ENCODE peak calls at places on chromosomes 7 and 10, in four cellular contexts. One of them, this sample, is unnamed. For H3K4me1, the result is how much of the 10 kb centered on the place peaks cover.

GRCh38 chr7:27165655-27166474 is 528 bp upstream of the HOXA9 start:
- DNase-seq in neural progenitor cell: no peak
- DNase-seq in mammary epithelial cell: no peak
- DNase-seq in HCT116: no peak
- DNase-seq in this sample: no peak

GRCh38 chr10:33913194-33913593 is 578.7 kb upstream of the NRP1 start:
- DNase-seq in neural progenitor cell: no peak
- DNase-seq in HCT116: no peak
- DNase-seq in mammary epithelial cell: peak
- DNase-seq in this sample: no peak

GRCh38 chr10:19930936-19931859 is 115.0 kb downstream of the PLXDC2 start:
- DNase-seq in neural progenitor cell: no peak
- DNase-seq in mammary epithelial cell: peak
- DNase-seq in HCT116: no peak
- DNase-seq in this sample: no peak

GRCh38 chr7:157412021-157412443 is 75.2 kb downstream of the DNAJB6 start:
- DNase-seq in mammary epithelial cell: peak
- DNase-seq in neural progenitor cell: no peak
- DNase-seq in HCT116: no peak
- DNase-seq in this sample: no peak

GRCh38 chr7:151168022-151168786 is 710 bp upstream of the GBX1 start:
- DNase-seq in HCT116: no peak
- DNase-seq in mammary epithelial cell: no peak
- DNase-seq in neural progenitor cell: peak
- DNase-seq in this sample: peak

GRCh38 chr10:101388671-101389276 is 34.8 kb downstream of the BTRC start:
- DNase-seq in mammary epithelial cell: no peak
- DNase-seq in HCT116: no peak
- DNase-seq in neural progenitor cell: no peak
- DNase-seq in this sample: no peak

GRCh38 chr10:1290071-1290471 is 233.9 kb downstream of the WDR37 start:
- DNase-seq in neural progenitor cell: no peak
- DNase-seq in HCT116: no peak
- DNase-seq in mammary epithelial cell: peak
- DNase-seq in this sample: no peak

GRCh38 chr10:29535012-29535777 is 99.6 kb downstream of the SVIL start:
- DNase-seq in HCT116: peak
- DNase-seq in mammary epithelial cell: peak
- DNase-seq in neural progenitor cell: peak
- DNase-seq in this sample: no peak

GRCh38 chr10:70803768-70804423 is 11.9 kb upstream of the SGPL1 start:
- DNase-seq in mammary epithelial cell: peak
- DNase-seq in neural progenitor cell: no peak
- DNase-seq in HCT116: no peak
- DNase-seq in this sample: no peak

GRCh38 chr10:13247784-13248183 is 13.6 kb upstream of the UCMA start:
- DNase-seq in HCT116: no peak
- DNase-seq in mammary epithelial cell: no peak
- DNase-seq in neural progenitor cell: no peak
- DNase-seq in this sample: no peak

GRCh38 chr10:94963901-94964300 is 25.4 kb downstream of the CYP2C9 start:
- DNase-seq in HCT116: peak
- DNase-seq in neural progenitor cell: peak
- DNase-seq in mammary epithelial cell: peak
- DNase-seq in this sample: no peak

GRCh38 chr7:37666026-37666780 is 17.4 kb upstream of the GPR141 start:
- DNase-seq in HCT116: no peak
- DNase-seq in mammary epithelial cell: peak
- DNase-seq in neural progenitor cell: no peak
- DNase-seq in this sample: no peak

GRCh38 chr10:69372126-69372980 is 44.4 kb downstream of the TACR2 start:
- DNase-seq in neural progenitor cell: no peak
- DNase-seq in mammary epithelial cell: no peak
- DNase-seq in HCT116: no peak
- DNase-seq in this sample: no peak

GRCh38 chr10:69492746-69493462 is 41.6 kb downstream of the TSPAN15 start:
- DNase-seq in neural progenitor cell: no peak
- DNase-seq in HCT116: no peak
- DNase-seq in mammary epithelial cell: no peak
- DNase-seq in this sample: no peak

GRCh38 chr7:575425-576366 is 56.0 kb upstream of the PDGFA start:
- DNase-seq in mammary epithelial cell: no peak
- DNase-seq in HCT116: no peak
- DNase-seq in neural progenitor cell: no peak
- DNase-seq in this sample: no peak

GRCh38 chr10:78170026-78170475 is 136.4 kb downstream of the RPS24 start:
- DNase-seq in HCT116: no peak
- DNase-seq in neural progenitor cell: no peak
- DNase-seq in mammary epithelial cell: peak
- DNase-seq in this sample: no peak

GRCh38 chr10:117090831-117091230 is 47.2 kb downstream of the VAX1 start:
- DNase-seq in mammary epithelial cell: no peak
- DNase-seq in neural progenitor cell: no peak
- DNase-seq in HCT116: no peak
- DNase-seq in this sample: no peak

GRCh38 chr10:97713351-97713827 is at the start of gene MARVELD1:
- DNase-seq in HCT116: no peak
- DNase-seq in mammary epithelial cell: peak
- DNase-seq in neural progenitor cell: peak
- DNase-seq in this sample: no peak

GRCh38 chr7:33471636-33472242 is 342.4 kb downstream of the BBS9 start:
- DNase-seq in neural progenitor cell: no peak
- DNase-seq in HCT116: no peak
- DNase-seq in mammary epithelial cell: no peak
- DNase-seq in this sample: no peak

GRCh38 chr10:100518761-100519241 is 860 bp downstream of the SEC31B start:
- DNase-seq in HCT116: peak
- DNase-seq in neural progenitor cell: peak
- DNase-seq in mammary epithelial cell: peak
- DNase-seq in this sample: no peak

GRCh38 chr7:30804078-30804661 is 33.0 kb downstream of the MINDY4 start:
- DNase-seq in neural progenitor cell: no peak
- DNase-seq in HCT116: no peak
- DNase-seq in mammary epithelial cell: peak
- DNase-seq in this sample: no peak

GRCh38 chr10:70602665-70603438 is at the start of gene PRF1:
- DNase-seq in neural progenitor cell: no peak
- DNase-seq in mammary epithelial cell: no peak
- DNase-seq in HCT116: no peak
- DNase-seq in this sample: peak

GRCh38 chr10:118373786-118374185 is 31.7 kb upstream of the FAM204A start:
- DNase-seq in mammary epithelial cell: peak
- DNase-seq in neural progenitor cell: no peak
- DNase-seq in HCT116: no peak
- DNase-seq in this sample: no peak

GRCh38 chr10:70337201-70337651 is 45.2 kb downstream of the LRRC20 start:
- DNase-seq in neural progenitor cell: peak
- DNase-seq in HCT116: no peak
- DNase-seq in mammary epithelial cell: peak
- DNase-seq in this sample: no peak

GRCh38 chr10:42476101-42476500 is 162.3 kb downstream of the ZNF33B start:
- DNase-seq in neural progenitor cell: no peak
- DNase-seq in HCT116: no peak
- DNase-seq in mammary epithelial cell: no peak
- DNase-seq in this sample: no peak

GRCh38 chr7:128425851-128426250 is 16.1 kb upstream of the IMPDH1 start:
- DNase-seq in mammary epithelial cell: peak
- DNase-seq in HCT116: peak
- DNase-seq in neural progenitor cell: peak
- DNase-seq in this sample: peak

GRCh38 chr7:158850390-158851174 is 5.8 kb upstream of the DYNC2I1 start:
- DNase-seq in HCT116: no peak
- DNase-seq in mammary epithelial cell: no peak
- DNase-seq in neural progenitor cell: no peak
- DNase-seq in this sample: no peak

GRCh38 chr10:31782701-31783100 is 145.9 kb downstream of the ARHGAP12 start:
- DNase-seq in HCT116: no peak
- DNase-seq in mammary epithelial cell: no peak
- DNase-seq in neural progenitor cell: no peak
- DNase-seq in this sample: no peak

GRCh38 chr10:1638889-1639418 is 98.4 kb downstream of the ADARB2 start:
- DNase-seq in HCT116: no peak
- DNase-seq in mammary epithelial cell: no peak
- DNase-seq in neural progenitor cell: no peak
- DNase-seq in this sample: no peak

GRCh38 chr7:2048006-2048405 is 184.7 kb downstream of the MAD1L1 start:
- DNase-seq in neural progenitor cell: no peak
- DNase-seq in HCT116: no peak
- DNase-seq in mammary epithelial cell: no peak
- DNase-seq in this sample: no peak

GRCh38 chr10:100508691-100509150 is 10.9 kb downstream of the SEC31B start:
- DNase-seq in mammary epithelial cell: peak
- DNase-seq in HCT116: peak
- DNase-seq in neural progenitor cell: peak
- DNase-seq in this sample: peak

GRCh38 chr7:25356534-25357151 is 128.4 kb upstream of the NPVF start:
- DNase-seq in neural progenitor cell: no peak
- DNase-seq in mammary epithelial cell: no peak
- DNase-seq in HCT116: no peak
- DNase-seq in this sample: no peak

GRCh38 chr7:156196649-156197048 is 384.4 kb upstream of the SHH start:
- DNase-seq in neural progenitor cell: no peak
- DNase-seq in HCT116: no peak
- DNase-seq in mammary epithelial cell: no peak
- DNase-seq in this sample: no peak

GRCh38 chr10:121379025-121379424 is 219.2 kb downstream of the FGFR2 start:
- DNase-seq in HCT116: no peak
- DNase-seq in neural progenitor cell: no peak
- DNase-seq in mammary epithelial cell: no peak
- DNase-seq in this sample: no peak

GRCh38 chr10:93568105-93568390 is 1.6 kb downstream of the FFAR4 start:
- DNase-seq in mammary epithelial cell: no peak
- DNase-seq in HCT116: no peak
- DNase-seq in neural progenitor cell: peak
- DNase-seq in this sample: no peak

GRCh38 chr10:45204954-45205775 is 110.2 kb downstream of the OR13A1 start:
- DNase-seq in HCT116: no peak
- DNase-seq in neural progenitor cell: no peak
- DNase-seq in mammary epithelial cell: no peak
- DNase-seq in this sample: no peak

GRCh38 chr10:92419740-92420553 is 129.0 kb downstream of the MARCHF5 start:
- DNase-seq in HCT116: no peak
- DNase-seq in mammary epithelial cell: no peak
- DNase-seq in neural progenitor cell: peak
- DNase-seq in this sample: no peak

GRCh38 chr7:100894860-100895700 is 608 bp downstream of the ACHE start:
- DNase-seq in mammary epithelial cell: no peak
- DNase-seq in HCT116: no peak
- DNase-seq in neural progenitor cell: peak
- DNase-seq in this sample: no peak

GRCh38 chr7:46291064-46291463 is 370.0 kb upstream of the IGFBP3 start:
- DNase-seq in neural progenitor cell: no peak
- DNase-seq in mammary epithelial cell: peak
- DNase-seq in HCT116: no peak
- DNase-seq in this sample: no peak

DNA sequence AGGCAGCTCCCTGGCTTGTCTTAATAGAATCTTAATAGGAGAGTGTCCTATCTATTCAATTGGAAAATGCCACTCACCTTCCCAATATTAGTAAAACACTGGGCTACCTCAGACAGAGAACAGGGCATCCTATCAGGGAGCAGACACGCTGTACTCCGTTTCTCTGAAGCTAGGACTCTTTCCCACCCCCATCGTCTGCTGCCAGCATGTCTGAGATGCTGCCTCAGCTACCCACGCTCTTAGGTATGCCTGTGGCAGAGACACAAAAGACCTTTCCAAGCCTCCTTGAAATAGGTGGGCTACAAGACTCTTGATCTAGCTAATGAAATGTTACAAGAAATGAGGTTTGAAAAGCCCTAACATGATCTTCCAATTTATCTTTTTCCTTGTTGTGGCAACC is 2.5 kb upstream of the LRIT2 start:
- DNase-seq in mammary epithelial cell: no peak
- DNase-seq in HCT116: no peak
- DNase-seq in neural progenitor cell: no peak
- DNase-seq in this sample: no peak
- H3K4me1 ChIP-seq in mammary epithelial cell: under half
- H3K4me1 ChIP-seq in HCT116: under half
- H3K4me1 ChIP-seq in neural progenitor cell: under half
- H3K4me1 ChIP-seq in this sample: under half

DNA sequence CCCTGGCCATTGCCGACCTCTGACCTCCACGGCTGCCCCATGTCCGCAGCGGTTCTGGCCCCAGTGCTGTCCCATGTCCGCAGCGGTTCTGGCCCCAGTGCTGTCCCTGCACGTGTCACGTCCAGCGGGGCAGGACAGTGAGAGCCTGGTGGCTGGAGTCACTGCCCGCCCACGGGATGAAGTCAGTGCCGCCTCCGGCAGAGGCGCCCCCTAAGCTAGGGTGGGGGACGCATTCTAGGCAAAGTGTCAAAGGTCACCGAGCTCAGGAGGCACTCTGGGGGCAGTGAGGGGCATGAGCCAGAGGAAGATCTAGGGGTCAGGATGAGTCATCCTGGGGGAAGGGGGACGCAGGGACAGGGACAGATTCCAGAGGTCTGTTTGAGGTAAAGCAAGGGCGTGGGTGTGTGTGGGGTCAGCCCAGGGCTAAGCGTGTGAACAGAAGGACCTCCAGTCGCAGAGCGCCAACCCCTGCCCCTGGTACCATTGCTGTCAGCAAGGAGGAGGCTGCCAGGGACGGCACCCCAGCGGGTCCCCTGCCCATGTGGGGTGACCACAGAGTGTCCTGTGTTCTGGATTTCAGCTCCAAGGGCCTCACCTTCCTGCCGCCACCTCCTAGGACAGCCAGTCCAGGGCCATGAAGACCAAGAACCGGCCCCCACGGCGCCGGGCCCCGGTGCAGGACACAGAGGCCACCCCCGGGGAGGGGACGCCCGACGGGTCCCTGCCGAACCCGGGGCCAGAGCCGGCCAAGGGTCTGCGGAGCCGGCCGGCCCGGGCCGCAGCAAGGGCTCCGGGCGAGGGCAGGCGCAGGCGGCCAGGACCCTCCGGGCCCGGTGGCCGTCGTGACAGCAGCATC is 665 bp downstream of the BHLHA15 start:
- DNase-seq in HCT116: no peak
- DNase-seq in mammary epithelial cell: no peak
- DNase-seq in neural progenitor cell: peak
- DNase-seq in this sample: no peak
- H3K4me3 ChIP-seq in HCT116: peak
- H3K4me3 ChIP-seq in mammary epithelial cell: peak
- H3K4me3 ChIP-seq in neural progenitor cell: peak
- H3K4me3 ChIP-seq in this sample: peak

GRCh38 chr7:55965805-55966421 is 1.5 kb downstream of the NIPSNAP2 start:
- DNase-seq in HCT116: no peak
- DNase-seq in neural progenitor cell: no peak
- DNase-seq in mammary epithelial cell: peak
- DNase-seq in this sample: no peak
- H3K27ac ChIP-seq in HCT116: no peak
- H3K27ac ChIP-seq in neural progenitor cell: no peak
- H3K27ac ChIP-seq in mammary epithelial cell: no peak
- H3K27ac ChIP-seq in this sample: no peak

GRCh38 chr10:124470544-124471449 is 9.2 kb downstream of the LHPP start:
- DNase-seq in HCT116: no peak
- DNase-seq in neural progenitor cell: peak
- DNase-seq in mammary epithelial cell: no peak
- DNase-seq in this sample: no peak
- H3K4me1 ChIP-seq in HCT116: under half
- H3K4me1 ChIP-seq in neural progenitor cell: under half
- H3K4me1 ChIP-seq in mammary epithelial cell: under half
- H3K4me1 ChIP-seq in this sample: under half